ENCODE peak calls at places on chromosomes 6 and 20, in seven cellular contexts. J is Peyer's patch; O is left ventricle myocardium inferior; T is mesendoderm; R is IMR-90; V is PC-9; F is CD8-positive, alpha-beta T cell. A is an unnamed sample.
A peak's percentile ranks its signal among the peaks of the same experiment; 100 is the strongest.

GRCh38 chr6:122647765-122648164 is 37.6 kb downstream of the PKIB start:
- DNase-seq in J (no peak), O (no peak), T (no peak), R (no peak), V (no peak), F (no peak), A (no peak)

GRCh38 chr20:8118735-8119134 is 13.3 kb upstream of the PLCB1 start:
- DNase-seq in J (no peak), O (no peak), T (no peak), R (no peak), V (no peak), F (no peak), A (no peak)

GRCh38 chr6:106979435-106979884 is 4.9 kb upstream of the CD24 start:
- DNase-seq in J (peak; percentile 91), O (peak; percentile 84), T (peak; percentile 91), R (peak; percentile 76), V (peak; percentile 83), F (peak; percentile 81), A (no peak)

GRCh38 chr6:46263709-46264091 is 92.9 kb upstream of the ENPP5 start:
- DNase-seq in J (no peak), O (no peak), T (no peak), R (peak; percentile 20), V (no peak), F (no peak), A (no peak)

GRCh38 chr6:161444464-161444863 is 170.6 kb upstream of the AGPAT4 start:
- DNase-seq in J (no peak), O (no peak), T (peak; percentile 50), R (peak; percentile 24), V (no peak), F (no peak), A (no peak)

GRCh38 chr20:19786311-19786710 is 28.3 kb downstream of the RIN2 start:
- DNase-seq in J (no peak), O (peak; percentile 59), T (peak; percentile 74), R (peak; percentile 92), V (peak; percentile 74), F (no peak), A (no peak)

GRCh38 chr20:24918579-24919566 is 30.2 kb upstream of the CST7 start:
- DNase-seq in J (peak; percentile 29), O (no peak), T (no peak), R (no peak), V (no peak), F (no peak), A (no peak)

GRCh38 chr6:111201155-111201554 is 113.9 kb downstream of the SLC16A10 start:
- DNase-seq in J (no peak), O (no peak), T (no peak), R (no peak), V (no peak), F (no peak), A (no peak)

GRCh38 chr20:55500130-55500529 is 505.2 kb downstream of the CBLN4 start:
- DNase-seq in J (no peak), O (no peak), T (no peak), R (no peak), V (no peak), F (no peak), A (no peak)

GRCh38 chr6:56517155-56517745 is 125.4 kb downstream of the DST start:
- DNase-seq in J (no peak), O (no peak), T (no peak), R (peak; percentile 84), V (no peak), F (no peak), A (no peak)

GRCh38 chr6:161403717-161404116 is 129.9 kb upstream of the AGPAT4 start:
- DNase-seq in J (no peak), O (no peak), T (no peak), R (no peak), V (no peak), F (no peak), A (no peak)

GRCh38 chr6:130063806-130064205 is 45.4 kb downstream of the L3MBTL3 start:
- DNase-seq in J (no peak), O (no peak), T (no peak), R (no peak), V (no peak), F (no peak), A (no peak)

GRCh38 chr20:20405619-20406018 is 37.7 kb downstream of the INSM1 start:
- DNase-seq in J (no peak), O (no peak), T (no peak), R (no peak), V (no peak), F (no peak), A (no peak)

GRCh38 chr6:153167907-153168306 is 36.8 kb upstream of the RGS17 start:
- DNase-seq in J (no peak), O (no peak), T (no peak), R (no peak), V (no peak), F (no peak), A (no peak)

GRCh38 chr6:146546440-146546839 is 2.8 kb downstream of the RAB32 start:
- DNase-seq in J (no peak), O (no peak), T (peak; percentile 75), R (peak; percentile 94), V (peak; percentile 40), F (no peak), A (peak; percentile 87)

GRCh38 chr20:1225263-1225728 is 548 bp upstream of the RAD21L1 start:
- DNase-seq in J (no peak), O (no peak), T (no peak), R (no peak), V (no peak), F (no peak), A (no peak)

GRCh38 chr6:124670801-124671200 is 291.4 kb upstream of the RNF217 start:
- DNase-seq in J (no peak), O (no peak), T (no peak), R (no peak), V (no peak), F (no peak), A (no peak)

DNA sequence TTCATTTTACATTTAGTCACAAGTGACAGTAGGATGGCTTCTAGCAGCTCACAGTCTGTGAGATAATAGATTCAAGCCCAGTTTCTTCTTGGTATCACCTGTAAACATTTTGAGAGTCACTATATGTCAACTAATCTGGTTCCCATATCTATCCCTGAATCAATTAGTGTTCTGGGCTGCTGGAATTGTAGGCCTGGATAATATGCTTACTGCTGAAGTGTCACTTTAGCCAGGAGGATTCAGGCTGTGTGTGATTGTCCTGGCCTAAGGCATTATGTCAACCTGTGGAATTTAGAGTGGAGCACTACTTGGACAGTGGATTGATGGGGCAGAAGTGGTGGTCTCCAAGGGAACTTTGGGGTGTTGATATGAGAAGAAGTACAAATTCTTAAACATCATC is 1071.8 kb upstream of the CITED2 start:
- DNase-seq in J (no peak), O (no peak), T (peak; percentile 36), R (no peak), V (no peak), F (no peak), A (no peak)
- H3K27ac ChIP-seq in J (no peak overlapping the region), O (no peak overlapping the region), T (no peak overlapping the region), R (no peak overlapping the region), V (no peak overlapping the region), F (no peak overlapping the region), A (no peak overlapping the region)

GRCh38 chr20:10169752-10170151 is 48.9 kb upstream of the SNAP25 start:
- DNase-seq in J (no peak), O (no peak), T (no peak), R (no peak), V (no peak), F (no peak), A (no peak)

GRCh38 chr20:10167594-10167993 is 51.0 kb upstream of the SNAP25 start:
- DNase-seq in J (no peak), O (no peak), T (no peak), R (no peak), V (no peak), F (no peak), A (no peak)

GRCh38 chr20:10170261-10170660 is 48.4 kb upstream of the SNAP25 start:
- DNase-seq in J (no peak), O (no peak), T (no peak), R (no peak), V (no peak), F (no peak), A (no peak)

GRCh38 chr20:10171864-10172751 is 46.5 kb upstream of the SNAP25 start:
- DNase-seq in J (peak; percentile 58), O (no peak), T (peak; percentile 66), R (peak; percentile 25), V (peak; percentile 35), F (peak; percentile 4), A (no peak)

GRCh38 chr20:10167025-10167424 is 51.6 kb upstream of the SNAP25 start:
- DNase-seq in J (no peak), O (no peak), T (no peak), R (no peak), V (no peak), F (no peak), A (no peak)
- H3K27ac ChIP-seq in J (no peak overlapping the region), O (no peak overlapping the region), T (no peak overlapping the region), R (no peak overlapping the region), V (no peak overlapping the region), F (no peak overlapping the region), A (no peak overlapping the region)

DNA sequence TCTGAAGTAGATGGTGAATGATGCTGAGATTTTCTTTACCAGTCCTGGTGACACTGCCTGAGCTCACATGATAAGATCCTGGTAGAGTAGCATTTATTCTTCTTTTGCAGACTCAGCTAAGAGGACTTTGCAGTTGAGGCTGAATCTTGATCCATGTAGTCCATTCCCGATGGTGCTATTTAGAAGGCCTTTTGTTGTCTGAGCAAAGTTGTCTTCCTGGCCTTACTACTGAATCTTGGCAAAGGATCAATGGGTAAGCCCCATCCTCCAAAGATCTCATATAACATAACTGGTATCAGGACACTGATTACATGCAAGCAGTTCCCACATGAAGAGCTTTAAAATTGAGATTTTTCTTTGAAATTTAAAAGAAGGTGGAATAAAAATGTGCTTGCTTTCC is 291.6 kb downstream of the SOX4 start:
- DNase-seq in J (no peak), O (no peak), T (no peak), R (no peak), V (no peak), F (no peak), A (no peak)
- H3K27ac ChIP-seq in J (no peak overlapping the region), O (peak overlapping the region; percentile 43), T (no peak overlapping the region), R (peak overlapping the region; percentile 4), V (no peak overlapping the region), F (no peak overlapping the region), A (peak overlapping the region; percentile 82)

DNA sequence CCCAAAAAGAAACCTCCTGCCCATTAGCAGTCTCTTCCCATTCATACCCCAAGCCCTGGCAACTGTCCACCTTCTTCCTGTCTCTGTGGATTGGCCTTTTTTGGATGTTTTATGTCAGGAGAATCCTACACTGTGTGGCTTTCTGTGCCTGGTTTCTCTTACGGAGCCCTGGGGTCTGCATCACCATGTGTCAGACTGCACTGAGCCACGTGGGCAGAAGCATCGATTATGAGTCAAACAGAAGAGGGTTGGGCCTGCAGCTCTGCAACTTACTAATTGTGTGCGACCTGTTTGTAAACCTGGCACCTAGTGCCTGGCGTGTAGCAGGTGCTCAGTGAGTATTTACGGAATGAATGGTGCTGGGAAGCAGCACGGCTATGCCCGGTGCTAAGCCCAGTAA is 62.6 kb downstream of the IGF2R start:
- DNase-seq in J (no peak), O (no peak), T (no peak), R (peak; percentile 63), V (no peak), F (no peak), A (no peak)
- H3K27ac ChIP-seq in J (no peak overlapping the region), O (peak overlapping the region; percentile 81), T (no peak overlapping the region), R (no peak overlapping the region), V (no peak overlapping the region), F (no peak overlapping the region), A (peak overlapping the region; percentile 69)

GRCh38 chr6:151359486-151359885 is 31.9 kb downstream of the ZBTB2 start:
- DNase-seq in J (no peak), O (no peak), T (no peak), R (no peak), V (no peak), F (no peak), A (no peak)
- H3K27ac ChIP-seq in J (no peak overlapping the region), O (no peak overlapping the region), T (no peak overlapping the region), R (no peak overlapping the region), V (no peak overlapping the region), F (no peak overlapping the region), A (no peak overlapping the region)

GRCh38 chr6:53168516-53169257 is 20.0 kb upstream of the GCM1 start:
- DNase-seq in J (no peak), O (no peak), T (no peak), R (peak; percentile 36), V (peak; percentile 34), F (no peak), A (no peak)
- H3K27ac ChIP-seq in J (no peak overlapping the region), O (no peak overlapping the region), T (no peak overlapping the region), R (no peak overlapping the region), V (peak overlapping the region; percentile 75), F (no peak overlapping the region), A (peak overlapping the region; percentile 45)